ENCODE peak calls at places on chromosomes 16 and 17, in nine cellular contexts. M is esophagus squamous epithelium, E is IMR-90, Z is left ventricle myocardium inferior, K is breast epithelium, V is uterus, B is ascending aorta, R is small intestine, N is sigmoid colon. A is an unnamed sample. For H3K36me3, the result is how much of the 10 kb centered on the place peaks cover.

GRCh38 chr17:30808785-30809286 is 15.7 kb downstream of the CRLF3 start:
- DNase-seq in M (no peak), E (no peak), Z (no peak), K (no peak), V (no peak), B (no peak), R (peak), N (peak), A (no peak)

GRCh38 chr17:15181333-15181732 is 83.8 kb downstream of the PMP22 start:
- DNase-seq in M (no peak), E (no peak), Z (no peak), K (no peak), V (no peak), B (no peak), R (no peak), N (no peak), A (no peak)

GRCh38 chr16:75044800-75045361 is 46.1 kb downstream of the ZNRF1 start:
- DNase-seq in M (no peak), E (no peak), Z (peak), K (no peak), V (peak), B (peak), R (no peak), N (peak), A (no peak)

GRCh38 chr16:69495821-69496220 is 69.9 kb upstream of the NFAT5 start:
- DNase-seq in M (no peak), E (no peak), Z (peak), K (no peak), V (no peak), B (no peak), R (no peak), N (no peak), A (no peak)

GRCh38 chr16:18784917-18785623 is 5.1 kb downstream of the RPS15A start:
- DNase-seq in M (no peak), E (no peak), Z (no peak), K (no peak), V (no peak), B (no peak), R (no peak), N (no peak), A (no peak)

GRCh38 chr16:86167061-86167460 is 268.1 kb downstream of the IRF8 start:
- DNase-seq in M (no peak), E (no peak), Z (no peak), K (no peak), V (no peak), B (no peak), R (no peak), N (peak), A (no peak)

GRCh38 chr17:10328971-10329923 is 43.6 kb downstream of the MYH13 start:
- DNase-seq in M (no peak), E (no peak), Z (no peak), K (no peak), V (no peak), B (no peak), R (no peak), N (no peak), A (no peak)

GRCh38 chr16:59688006-59688405 is 953.9 kb upstream of the GOT2 start:
- DNase-seq in M (no peak), E (no peak), Z (no peak), K (no peak), V (no peak), B (no peak), R (no peak), N (no peak), A (peak)

GRCh38 chr17:339193-340061 is 13.2 kb downstream of the RPH3AL start:
- DNase-seq in M (no peak), E (no peak), Z (no peak), K (peak), V (no peak), B (no peak), R (peak), N (peak), A (no peak)

GRCh38 chr17:38572665-38573365 is 32.9 kb downstream of the SRCIN1 start:
- DNase-seq in M (no peak), E (no peak), Z (no peak), K (no peak), V (no peak), B (no peak), R (no peak), N (no peak), A (peak)

GRCh38 chr16:648071-648785 is 937 bp upstream of the WDR90 start:
- DNase-seq in M (no peak), E (no peak), Z (no peak), K (no peak), V (no peak), B (no peak), R (peak), N (no peak), A (peak)

GRCh38 chr17:4480929-4481898 is 17.5 kb upstream of the SPNS2 start:
- DNase-seq in M (no peak), E (no peak), Z (no peak), K (no peak), V (no peak), B (no peak), R (peak), N (no peak), A (no peak)

GRCh38 chr16:20916927-20917326 is 16.4 kb downstream of the LYRM1 start:
- DNase-seq in M (no peak), E (no peak), Z (no peak), K (no peak), V (no peak), B (no peak), R (no peak), N (no peak), A (no peak)

GRCh38 chr17:59257101-59257500 is 36.8 kb downstream of the GDPD1 start:
- DNase-seq in M (no peak), E (no peak), Z (no peak), K (no peak), V (no peak), B (no peak), R (peak), N (no peak), A (no peak)

GRCh38 chr16:28623172-28623711 is 13.4 kb upstream of the SULT1A1 start:
- DNase-seq in M (no peak), E (no peak), Z (peak), K (peak), V (no peak), B (no peak), R (peak), N (no peak), A (peak)

GRCh38 chr16:13068912-13069583 is 167.7 kb downstream of the SHISA9 start:
- DNase-seq in M (no peak), E (no peak), Z (no peak), K (no peak), V (no peak), B (no peak), R (no peak), N (no peak), A (no peak)

GRCh38 chr17:39867891-39868553 is at the start of gene ZPBP2:
- DNase-seq in M (no peak), E (no peak), Z (no peak), K (no peak), V (no peak), B (no peak), R (peak), N (no peak), A (peak)

GRCh38 chr16:11796227-11797165 is 562 bp downstream of the ZC3H7A start:
- DNase-seq in M (no peak), E (peak), Z (peak), K (no peak), V (peak), B (peak), R (peak), N (peak), A (peak)

GRCh38 chr17:1073241-1073962 is 76.5 kb downstream of the TIMM22 start:
- DNase-seq in M (no peak), E (no peak), Z (no peak), K (no peak), V (no peak), B (no peak), R (peak), N (no peak), A (peak)

GRCh38 chr17:62617894-62618472 is 9.5 kb upstream of the MRC2 start:
- DNase-seq in M (no peak), E (peak), Z (no peak), K (no peak), V (no peak), B (no peak), R (no peak), N (no peak), A (peak)

GRCh38 chr17:28878981-28879380 is 18.6 kb downstream of the FLOT2 start:
- DNase-seq in M (no peak), E (peak), Z (no peak), K (no peak), V (no peak), B (no peak), R (peak), N (no peak), A (peak)

GRCh38 chr17:65609749-65610148 is 48.3 kb upstream of the AXIN2 start:
- DNase-seq in M (no peak), E (no peak), Z (no peak), K (no peak), V (no peak), B (no peak), R (no peak), N (peak), A (no peak)

GRCh38 chr17:60506312-60506711 is 19.7 kb downstream of the APPBP2 start:
- DNase-seq in M (no peak), E (peak), Z (no peak), K (no peak), V (no peak), B (no peak), R (no peak), N (no peak), A (no peak)

GRCh38 chr17:45070809-45071208 is 9.7 kb downstream of the NMT1 start:
- DNase-seq in M (no peak), E (no peak), Z (no peak), K (no peak), V (no peak), B (no peak), R (no peak), N (no peak), A (no peak)

GRCh38 chr16:91484-91883 is 13.5 kb downstream of the MPG start:
- DNase-seq in M (no peak), E (no peak), Z (peak), K (no peak), V (no peak), B (no peak), R (no peak), N (no peak), A (no peak)

GRCh38 chr17:66341462-66341861 is 39.0 kb downstream of the PRKCA start:
- DNase-seq in M (no peak), E (no peak), Z (no peak), K (no peak), V (no peak), B (no peak), R (peak), N (no peak), A (no peak)

GRCh38 chr17:33838281-33838680 is 416.8 kb upstream of the CCL2 start:
- DNase-seq in M (no peak), E (no peak), Z (no peak), K (no peak), V (no peak), B (no peak), R (no peak), N (no peak), A (no peak)

GRCh38 chr17:27396941-27397340 is 59.3 kb upstream of the KSR1 start:
- DNase-seq in M (no peak), E (peak), Z (no peak), K (no peak), V (no peak), B (no peak), R (no peak), N (no peak), A (no peak)

GRCh38 chr16:28258571-28258970 is 33.8 kb upstream of the SBK1 start:
- DNase-seq in M (no peak), E (peak), Z (peak), K (no peak), V (no peak), B (no peak), R (no peak), N (no peak), A (peak)

GRCh38 chr17:50052241-50052788 is 3.6 kb upstream of the ITGA3 start:
- DNase-seq in M (no peak), E (no peak), Z (no peak), K (no peak), V (no peak), B (no peak), R (no peak), N (no peak), A (peak)

GRCh38 chr16:13919330-13919682 is 648 bp upstream of the ERCC4 start:
- DNase-seq in M (no peak), E (peak), Z (no peak), K (no peak), V (no peak), B (no peak), R (peak), N (no peak), A (no peak)

GRCh38 chr17:2478446-2478845 is 33.2 kb downstream of the METTL16 start:
- DNase-seq in M (no peak), E (no peak), Z (no peak), K (no peak), V (no peak), B (no peak), R (no peak), N (no peak), A (peak)

GRCh38 chr17:29145289-29146058 is 34.7 kb downstream of the MYO18A start:
- DNase-seq in M (no peak), E (peak), Z (peak), K (no peak), V (peak), B (peak), R (peak), N (peak), A (peak)

GRCh38 chr16:84514874-84515835 is 10.7 kb upstream of the MEAK7 start:
- DNase-seq in M (peak), E (no peak), Z (peak), K (no peak), V (no peak), B (no peak), R (peak), N (no peak), A (no peak)

GRCh38 chr16:58098207-58099096 is 30.7 kb downstream of the CFAP20 start:
- DNase-seq in M (no peak), E (peak), Z (no peak), K (no peak), V (no peak), B (no peak), R (no peak), N (peak), A (no peak)

GRCh38 chr16:47905771-47906170 is 250.0 kb downstream of the ABCC12 start:
- DNase-seq in M (no peak), E (peak), Z (no peak), K (no peak), V (no peak), B (no peak), R (no peak), N (no peak), A (no peak)

DNA sequence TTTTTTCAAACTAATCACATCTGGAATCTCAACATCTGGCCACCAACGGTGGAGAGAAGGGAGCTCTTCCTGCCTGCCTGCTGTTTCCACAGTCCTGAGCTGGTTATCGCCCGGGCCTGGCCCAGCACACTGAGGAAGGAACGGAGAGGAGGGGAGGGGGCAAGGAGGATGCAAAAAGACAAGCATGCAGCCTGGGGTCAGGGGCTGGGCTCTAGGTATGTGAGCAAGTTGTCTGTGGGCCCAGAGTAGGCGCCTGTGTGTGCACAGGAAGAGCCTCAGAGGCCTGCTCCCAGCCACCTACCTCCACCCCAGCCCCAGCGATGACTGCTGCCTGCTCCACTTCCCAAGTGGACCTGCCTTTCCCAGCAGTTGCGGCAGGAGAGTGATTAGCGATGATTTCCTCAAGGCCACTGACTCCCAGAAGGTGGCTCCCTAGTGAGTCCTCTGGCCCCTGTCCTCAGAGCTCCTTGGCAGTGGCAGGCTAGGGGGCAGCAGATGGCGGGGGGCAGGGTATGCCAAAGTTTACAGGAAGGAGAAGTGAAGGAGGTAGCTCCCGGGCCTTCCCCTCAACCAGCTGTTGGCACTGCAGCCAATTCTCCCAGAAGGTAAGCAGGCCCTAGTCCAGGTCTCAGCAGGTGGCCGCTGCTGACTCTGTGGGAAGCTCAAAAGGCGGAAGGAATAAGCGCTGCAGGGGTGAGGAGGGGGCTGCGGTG is 27.0 kb upstream of the RASD1 start:
- DNase-seq in M (no peak), E (no peak), Z (no peak), K (no peak), V (no peak), B (no peak), R (peak), N (no peak), A (peak)
- H3K27ac ChIP-seq in M (no peak), E (no peak), Z (no peak), K (no peak), V (no peak), B (no peak), R (no peak), N (no peak), A (peak)

GRCh38 chr17:35846055-35846809 is 22.5 kb downstream of the HEATR9 start:
- DNase-seq in M (no peak), E (peak), Z (no peak), K (no peak), V (no peak), B (no peak), R (no peak), N (no peak), A (no peak)
- H3K36me3 ChIP-seq in M (under half), E (under half), Z (half or more), K (under half), V (under half), B (half or more), R (under half), N (under half), A (half or more)

GRCh38 chr16:2079311-2079800 is 31.6 kb downstream of the TSC2 start:
- DNase-seq in M (no peak), E (no peak), Z (no peak), K (no peak), V (no peak), B (no peak), R (no peak), N (no peak), A (no peak)
- H3K27ac ChIP-seq in M (no peak), E (no peak), Z (no peak), K (no peak), V (no peak), B (no peak), R (no peak), N (no peak), A (no peak)

GRCh38 chr16:23578096-23578830 is 17.9 kb downstream of the NDUFAB1 start:
- DNase-seq in M (no peak), E (peak), Z (no peak), K (no peak), V (no peak), B (no peak), R (peak), N (peak), A (no peak)
- H3K36me3 ChIP-seq in M (under half), E (under half), Z (half or more), K (under half), V (under half), B (under half), R (under half), N (under half), A (half or more)

DNA sequence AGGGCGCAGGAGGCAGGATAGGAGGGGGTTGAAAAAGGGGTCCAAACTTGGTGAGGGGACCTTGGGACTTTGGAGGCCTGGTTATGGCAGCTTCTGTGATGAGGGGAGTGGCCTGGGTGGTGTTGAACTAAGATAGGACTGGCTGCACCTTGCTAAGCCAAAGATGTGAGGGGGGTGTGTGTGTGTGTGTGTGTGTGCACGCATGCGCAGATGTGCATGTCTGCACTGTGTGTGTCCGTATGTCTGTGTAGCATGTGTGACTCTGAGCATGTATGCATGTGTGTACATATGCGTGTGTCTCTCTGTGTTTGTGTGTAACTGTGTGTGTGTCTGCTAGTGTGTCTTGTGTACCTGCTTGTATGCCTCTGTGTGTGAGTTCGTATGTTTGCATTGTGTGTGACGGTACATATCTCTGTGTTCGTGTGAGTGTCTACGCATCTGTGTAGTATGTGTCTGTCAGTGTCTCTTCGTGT is 4.1 kb downstream of the SLC16A5 start:
- DNase-seq in M (no peak), E (no peak), Z (no peak), K (no peak), V (no peak), B (no peak), R (peak), N (no peak), A (peak)
- H3K27ac ChIP-seq in M (peak), E (no peak), Z (peak), K (peak), V (peak), B (no peak), R (peak), N (no peak), A (no peak)

DNA sequence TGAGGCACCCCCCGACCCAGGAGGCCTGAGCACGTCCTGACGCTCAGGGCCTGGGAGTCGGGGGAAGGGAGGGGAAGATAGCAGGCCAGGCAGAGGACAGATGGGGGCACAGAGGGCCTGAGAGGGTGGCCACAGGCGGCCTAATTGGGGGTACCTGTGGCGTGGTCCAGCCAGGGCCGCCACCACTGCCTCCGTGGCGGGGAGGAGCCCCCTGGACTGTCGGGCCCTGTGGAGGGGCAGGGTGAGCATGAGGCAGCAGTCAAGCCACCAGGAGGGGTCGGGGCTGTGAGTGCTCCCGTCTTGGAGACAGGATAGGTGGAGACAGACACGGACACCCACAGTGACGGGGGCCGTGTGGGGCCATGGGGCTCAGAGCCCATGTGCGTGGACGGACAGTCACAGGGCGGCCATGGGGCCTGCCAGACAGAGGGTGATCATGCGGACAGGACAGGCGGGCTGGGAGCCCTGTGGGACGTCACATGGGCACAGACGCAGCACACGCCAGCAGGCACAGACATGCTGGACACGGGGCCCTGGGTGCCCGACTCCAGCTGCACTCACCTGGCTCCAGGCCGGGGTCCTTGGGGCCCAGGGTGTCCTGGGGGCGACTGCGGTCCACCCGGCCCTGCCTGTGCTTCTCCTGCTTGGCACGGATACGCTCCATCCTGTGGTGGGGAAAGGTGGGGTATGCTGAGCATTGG is 18.7 kb downstream of the CTU2 start:
- DNase-seq in M (no peak), E (no peak), Z (no peak), K (no peak), V (no peak), B (no peak), R (no peak), N (no peak), A (no peak)
- H3K36me3 ChIP-seq in M (half or more), E (half or more), Z (half or more), K (under half), V (under half), B (half or more), R (under half), N (half or more), A (under half)

GRCh38 chr17:76727745-76728456 is 1.3 kb downstream of the METTL23 start:
- DNase-seq in M (no peak), E (no peak), Z (no peak), K (no peak), V (no peak), B (no peak), R (peak), N (peak), A (peak)
- H3K27ac ChIP-seq in M (peak), E (peak), Z (peak), K (peak), V (peak), B (peak), R (peak), N (peak), A (no peak)